ENCODE peak calls at places on chromosome 1, in four cellular contexts. G, H, F and D are unnamed samples.

GRCh38 chr1:9703681-9704080 is 52.1 kb downstream of the PIK3CD start:
- DNase-seq in H (no peak), F (no peak), G (no peak), D (no peak)

GRCh38 chr1:107867422-107867821 is 97.6 kb downstream of the VAV3 start:
- DNase-seq in F (no peak), H (no peak), G (no peak), D (no peak)

GRCh38 chr1:179817056-179817455 is 60.5 kb downstream of the TOR1AIP2 start:
- DNase-seq in G (no peak), H (no peak), F (no peak), D (no peak)

GRCh38 chr1:154807048-154807591 is 63.0 kb downstream of the KCNN3 start:
- DNase-seq in G (no peak), F (no peak), H (no peak), D (no peak)

GRCh38 chr1:235980976-235981375 is 83.9 kb downstream of the NID1 start:
- DNase-seq in F (no peak), H (no peak), G (no peak), D (no peak)

GRCh38 chr1:90725961-90726715 is 9.0 kb upstream of the BARHL2 start:
- DNase-seq in F (peak), H (peak), G (no peak), D (no peak)

GRCh38 chr1:234398849-234399381 is 25.7 kb downstream of the COA6 start:
- DNase-seq in G (no peak), F (peak), H (peak), D (no peak)

GRCh38 chr1:201602413-201603265 is 63.7 kb downstream of the NAV1 start:
- DNase-seq in H (peak), G (no peak), F (peak), D (peak)

GRCh38 chr1:161225178-161225533 is 704 bp upstream of the TOMM40L start:
- DNase-seq in F (no peak), G (no peak), H (no peak), D (no peak)

GRCh38 chr1:54506594-54506993 is 41.4 kb upstream of the ACOT11 start:
- DNase-seq in G (no peak), H (no peak), F (no peak), D (no peak)

GRCh38 chr1:245310605-245311531 is 156.1 kb downstream of the KIF26B start:
- DNase-seq in H (peak), G (peak), F (no peak), D (no peak)

GRCh38 chr1:67646145-67647035 is 38.6 kb upstream of the GADD45A start:
- DNase-seq in G (no peak), F (no peak), H (peak), D (no peak)

GRCh38 chr1:205313681-205314308 is 7.8 kb downstream of the NUAK2 start:
- DNase-seq in H (peak), F (peak), G (peak), D (no peak)

GRCh38 chr1:57017717-57018116 is 51.9 kb upstream of the C8B start:
- DNase-seq in G (no peak), H (peak), F (no peak), D (no peak)

GRCh38 chr1:47760248-47760629 is 236.9 kb downstream of the TRABD2B start:
- DNase-seq in F (no peak), G (no peak), H (no peak), D (no peak)

GRCh38 chr1:50531027-50531426 is 107.8 kb upstream of the DMRTA2 start:
- DNase-seq in G (no peak), F (no peak), H (no peak), D (no peak)

GRCh38 chr1:155003766-155004351 is 1.3 kb downstream of the ZBTB7B start:
- DNase-seq in G (peak), H (peak), F (no peak), D (peak)

GRCh38 chr1:204647114-204647804 is 38.3 kb downstream of the LRRN2 start:
- DNase-seq in G (no peak), H (peak), F (peak), D (peak)

GRCh38 chr1:222974496-222974895 is 159.7 kb downstream of the DISP1 start:
- DNase-seq in F (peak), H (peak), G (no peak), D (no peak)

GRCh38 chr1:160149235-160149634 is 2.2 kb upstream of the ATP1A4 start:
- DNase-seq in G (no peak), F (peak), H (no peak), D (no peak)

GRCh38 chr1:168465942-168466702 is 77.7 kb downstream of the XCL2 start:
- DNase-seq in H (peak), F (peak), G (no peak), D (peak)

GRCh38 chr1:156944848-156945247 is 24.4 kb downstream of the LRRC71 start:
- DNase-seq in F (no peak), G (no peak), H (no peak), D (no peak)

GRCh38 chr1:213122514-213122929 is 71.5 kb downstream of the RPS6KC1 start:
- DNase-seq in G (no peak), F (peak), H (peak), D (peak)

GRCh38 chr1:209406111-209406654 is 177.3 kb upstream of the CAMK1G start:
- DNase-seq in H (no peak), F (peak), G (no peak), D (no peak)

GRCh38 chr1:10051656-10052055 is 18.9 kb downstream of the UBE4B start:
- DNase-seq in H (no peak), G (no peak), F (no peak), D (no peak)

GRCh38 chr1:3435666-3436065 is 18.8 kb upstream of the ARHGEF16 start:
- DNase-seq in G (peak), H (no peak), F (no peak), D (no peak)

GRCh38 chr1:6423321-6423999 is 1.1 kb upstream of the ESPN start:
- DNase-seq in G (peak), F (peak), H (peak), D (peak)

GRCh38 chr1:204868340-204868700 is 2.3 kb upstream of the NFASC start:
- DNase-seq in H (no peak), F (no peak), G (no peak), D (no peak)

GRCh38 chr1:184890539-184890973 is 83.8 kb downstream of the NIBAN1 start:
- DNase-seq in H (peak), F (no peak), G (no peak), D (peak)

GRCh38 chr1:67228791-67229190 is 62.5 kb downstream of the IL23R start:
- DNase-seq in H (peak), F (no peak), G (no peak), D (no peak)

GRCh38 chr1:32538887-32539583 is at the start of gene ZBTB8A:
- DNase-seq in F (peak), H (peak), G (peak), D (peak)

GRCh38 chr1:85569737-85570404 is 10.7 kb upstream of the CCN1 start:
- DNase-seq in G (no peak), F (no peak), H (no peak), D (no peak)

GRCh38 chr1:205567716-205568115 is 63.2 kb downstream of the CDK18 start:
- DNase-seq in F (no peak), G (no peak), H (no peak), D (no peak)

GRCh38 chr1:46488343-46489168 is 1.1 kb upstream of the DMBX1 start:
- DNase-seq in H (no peak), F (peak), G (no peak), D (no peak)

GRCh38 chr1:46690931-46691411 is 19.3 kb downstream of the TEX38 start:
- DNase-seq in F (no peak), G (no peak), H (no peak), D (no peak)

GRCh38 chr1:6143392-6143791 is 36.7 kb downstream of the CHD5 start:
- DNase-seq in H (no peak), G (no peak), F (peak), D (no peak)

GRCh38 chr1:209537336-209538114 is 46.0 kb upstream of the CAMK1G start:
- DNase-seq in F (peak), H (no peak), G (no peak), D (no peak)

GRCh38 chr1:246592695-246593094 is 26.4 kb downstream of the CNST start:
- DNase-seq in F (no peak), G (no peak), H (peak), D (no peak)

GRCh38 chr1:116919802-116920201 is 10.1 kb downstream of the PTGFRN start:
- DNase-seq in F (no peak), G (no peak), H (peak), D (no peak)
- TF ChIP-seq CTCF in F (no peak), G (no peak), H (no peak), D (no peak)

GRCh38 chr1:114892194-114892918 is 37.7 kb downstream of the SYCP1 start:
- DNase-seq in G (no peak), H (no peak), F (no peak), D (no peak)
- TF ChIP-seq CTCF in G (no peak), H (no peak), F (no peak), D (no peak)

GRCh38 chr1:116131866-116132605 is 20.8 kb downstream of the MAB21L3 start:
- DNase-seq in F (peak), H (no peak), G (no peak), D (no peak)

GRCh38 chr1:116133696-116134095 is 22.5 kb downstream of the MAB21L3 start:
- DNase-seq in F (no peak), G (no peak), H (no peak), D (no peak)

GRCh38 chr1:116130376-116130775 is 19.2 kb downstream of the MAB21L3 start:
- DNase-seq in G (no peak), H (no peak), F (peak), D (no peak)

GRCh38 chr1:116131170-116131569 is 20.0 kb downstream of the MAB21L3 start:
- DNase-seq in G (no peak), H (no peak), F (no peak), D (no peak)

GRCh38 chr1:116134178-116134773 is 23.1 kb downstream of the MAB21L3 start:
- DNase-seq in H (no peak), F (no peak), G (no peak), D (no peak)
- TF ChIP-seq CTCF in H (peak), F (peak), G (peak), D (no peak)

GRCh38 chr1:197521118-197521739 is 253.2 kb downstream of the CRB1 start:
- DNase-seq in H (peak), F (peak), G (no peak), D (peak)
- TF ChIP-seq CTCF in H (peak), F (peak), G (peak), D (peak)

GRCh38 chr1:181104042-181104789 is 15.7 kb downstream of the IER5 start:
- DNase-seq in G (no peak), H (peak), F (no peak), D (no peak)
- TF ChIP-seq CTCF in G (peak), H (no peak), F (no peak), D (no peak)

GRCh38 chr1:13764933-13765332 is 64.9 kb downstream of the PRDM2 start:
- DNase-seq in F (no peak), H (no peak), G (no peak), D (no peak)
- TF ChIP-seq CTCF in F (no peak), H (no peak), G (no peak), D (no peak)

GRCh38 chr1:94329276-94329675 is 88.9 kb upstream of the ABCD3 start:
- DNase-seq in H (no peak), F (no peak), G (no peak), D (no peak)
- TF ChIP-seq CTCF in H (no peak), F (no peak), G (no peak), D (no peak)

DNA sequence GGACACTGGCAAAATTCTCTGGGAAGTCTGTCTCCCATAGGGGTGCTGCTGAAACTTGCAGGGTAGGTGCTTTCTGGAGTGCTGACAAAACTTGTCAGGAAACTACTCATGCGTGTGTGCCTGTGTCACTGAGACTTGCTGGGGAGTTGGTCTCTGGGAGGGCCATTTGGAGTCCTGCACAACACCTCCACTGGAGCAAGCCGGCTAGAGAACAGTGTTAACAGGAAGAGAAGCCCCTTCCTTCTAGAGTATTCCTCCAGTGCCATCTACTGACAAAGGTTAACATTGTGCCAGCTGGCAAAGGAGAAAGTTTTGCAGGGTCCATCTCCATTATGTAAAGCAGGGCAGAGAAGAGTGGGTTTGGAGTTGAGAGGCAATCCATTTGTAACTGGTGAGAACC is 30.0 kb downstream of the ZMYM4 start:
- DNase-seq in G (no peak), H (peak), F (peak), D (peak)
- TF ChIP-seq CTCF in G (peak), H (peak), F (no peak), D (no peak)

GRCh38 chr1:226838456-226838855 is 32.0 kb upstream of the PSEN2 start:
- DNase-seq in G (no peak), F (no peak), H (no peak), D (no peak)
- TF ChIP-seq CTCF in G (no peak), F (no peak), H (no peak), D (no peak)

DNA sequence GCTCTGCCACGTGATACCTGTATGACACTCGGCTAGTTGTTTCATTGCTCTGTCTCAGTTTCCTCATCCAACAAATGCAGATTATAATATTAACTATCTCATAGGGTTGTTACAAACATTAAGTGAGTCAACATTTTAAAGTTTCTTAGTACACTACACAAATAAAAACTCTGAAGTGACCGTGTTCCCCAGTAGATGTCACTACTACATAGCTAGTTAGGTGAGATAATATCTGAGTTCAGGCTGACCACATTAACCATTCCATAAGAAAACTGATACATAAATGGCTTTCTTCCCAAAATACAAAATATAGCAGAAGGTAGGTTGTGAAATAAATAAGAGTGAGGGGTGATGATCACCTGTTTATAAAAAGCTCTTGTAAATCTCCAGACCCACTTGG is 214.1 kb downstream of the NUF2 start:
- DNase-seq in F (peak), H (peak), G (no peak), D (no peak)
- TF ChIP-seq CTCF in F (peak), H (peak), G (no peak), D (no peak)